ENCODE peak calls at places on chromosome 2, in eight cellular contexts. T, S, N, E, V, P, J and K are unnamed samples.

GRCh38 chr2:54666741-54667639 is 56.5 kb upstream of the EML6 start:
- ATAC-seq in T (no peak), S (no peak), N (no peak), E (no peak), V (no peak), P (no peak), J (peak), K (peak)

GRCh38 chr2:54240515-54241219 is 15.4 kb downstream of the TSPYL6 start:
- ATAC-seq in T (no peak), S (no peak), N (no peak), E (no peak), V (no peak), P (no peak), J (no peak), K (no peak)

GRCh38 chr2:40113997-40114396 is 334.9 kb upstream of the THUMPD2 start:
- ATAC-seq in T (no peak), S (no peak), N (no peak), E (no peak), V (no peak), P (no peak), J (no peak), K (no peak)

GRCh38 chr2:216932113-216932512 is 72.2 kb upstream of the TNP1 start:
- ATAC-seq in T (no peak), S (no peak), N (no peak), E (no peak), V (no peak), P (no peak), J (no peak), K (no peak)

GRCh38 chr2:170250584-170250983 is 72.6 kb downstream of the MYO3B start:
- ATAC-seq in T (no peak), S (no peak), N (no peak), E (no peak), V (no peak), P (no peak), J (no peak), K (no peak)

GRCh38 chr2:191299866-191300265 is 54.7 kb downstream of the MYO1B start:
- ATAC-seq in T (no peak), S (no peak), N (no peak), E (no peak), V (no peak), P (no peak), J (no peak), K (no peak)

GRCh38 chr2:195648780-195649179 is 8.2 kb upstream of the SLC39A10 start:
- ATAC-seq in T (peak), S (peak), N (peak), E (no peak), V (peak), P (peak), J (no peak), K (no peak)

GRCh38 chr2:9112079-9112721 is 94.4 kb upstream of the ASAP2 start:
- ATAC-seq in T (no peak), S (peak), N (no peak), E (no peak), V (no peak), P (no peak), J (peak), K (peak)

GRCh38 chr2:41989503-41990180 is 58.2 kb upstream of the PKDCC start:
- ATAC-seq in T (no peak), S (no peak), N (no peak), E (no peak), V (no peak), P (no peak), J (no peak), K (no peak)

GRCh38 chr2:224778474-224778877 is 62.3 kb upstream of the CCDC195 start:
- ATAC-seq in T (peak), S (peak), N (peak), E (peak), V (peak), P (peak), J (peak), K (peak)

GRCh38 chr2:213129311-213129710 is 22.1 kb downstream of the IKZF2 start:
- ATAC-seq in T (no peak), S (no peak), N (no peak), E (no peak), V (no peak), P (no peak), J (peak), K (peak)

GRCh38 chr2:24871852-24872323 is 48.1 kb downstream of the ADCY3 start:
- ATAC-seq in T (no peak), S (no peak), N (no peak), E (no peak), V (no peak), P (no peak), J (peak), K (peak)

GRCh38 chr2:237901932-237902846 is 42.8 kb downstream of the RAMP1 start:
- ATAC-seq in T (peak), S (no peak), N (no peak), E (no peak), V (no peak), P (no peak), J (no peak), K (peak)

GRCh38 chr2:151417650-151418049 is 7.9 kb downstream of the RIF1 start:
- ATAC-seq in T (no peak), S (peak), N (no peak), E (no peak), V (no peak), P (no peak), J (no peak), K (no peak)

GRCh38 chr2:66699481-66700180 is 264.7 kb downstream of the MEIS1 start:
- ATAC-seq in T (no peak), S (no peak), N (no peak), E (no peak), V (no peak), P (no peak), J (no peak), K (no peak)

GRCh38 chr2:64837116-64837704 is 152.0 kb upstream of the SLC1A4 start:
- ATAC-seq in T (no peak), S (no peak), N (no peak), E (no peak), V (no peak), P (no peak), J (no peak), K (peak)

GRCh38 chr2:144429396-144430112 is 90.4 kb downstream of the ZEB2 start:
- ATAC-seq in T (no peak), S (no peak), N (no peak), E (no peak), V (no peak), P (no peak), J (no peak), K (no peak)

GRCh38 chr2:145161656-145162055 is 641.7 kb upstream of the ZEB2 start:
- ATAC-seq in T (no peak), S (no peak), N (no peak), E (no peak), V (no peak), P (no peak), J (no peak), K (no peak)